ENCODE peak calls at places on chromosome 20, in six cellular contexts. M is H9, N is PC-3, C is RWPE2, U is breast epithelium, I is upper lobe of right lung. Y is an unnamed sample.

GRCh38 chr20:62588458-62589149 is 53.7 kb upstream of the SLCO4A1 start:
- DNase-seq in M (no peak), N (peak; percentile 60), C (no peak), U (no peak), I (no peak), Y (no peak)

GRCh38 chr20:5949943-5950270 is 426 bp downstream of the TRMT6 start:
- DNase-seq in M (no peak), N (no peak), C (no peak), U (no peak), I (no peak), Y (no peak)

GRCh38 chr20:36717657-36718056 is 28.2 kb downstream of the NDRG3 start:
- DNase-seq in M (no peak), N (peak; percentile 50), C (no peak), U (no peak), I (no peak), Y (no peak)

GRCh38 chr20:34215711-34216381 is 25.4 kb upstream of the ASIP start:
- DNase-seq in M (peak; percentile 90), N (peak; percentile 80), C (peak; percentile 91), U (peak; percentile 73), I (peak; percentile 95), Y (peak; percentile 87)

GRCh38 chr20:35006531-35006971 is 50.9 kb downstream of the MYH7B start:
- DNase-seq in M (peak; percentile 12), N (no peak), C (peak; percentile 76), U (no peak), I (no peak), Y (no peak)

GRCh38 chr20:50387218-50387995 is 122.8 kb upstream of the PTPN1 start:
- DNase-seq in M (no peak), N (no peak), C (no peak), U (no peak), I (no peak), Y (no peak)

GRCh38 chr20:16346956-16347355 is 226.3 kb downstream of the KIF16B start:
- DNase-seq in M (no peak), N (no peak), C (no peak), U (no peak), I (no peak), Y (no peak)

GRCh38 chr20:2283706-2284423 is 11.9 kb upstream of the TGM3 start:
- DNase-seq in M (no peak), N (peak; percentile 68), C (no peak), U (no peak), I (no peak), Y (no peak)

GRCh38 chr20:43459022-43459942 is 1.6 kb downstream of the SRSF6 start:
- DNase-seq in M (no peak), N (no peak), C (no peak), U (no peak), I (no peak), Y (no peak)

GRCh38 chr20:24762371-24762770 is 186.7 kb upstream of the CST7 start:
- DNase-seq in M (peak; percentile 4), N (no peak), C (no peak), U (no peak), I (no peak), Y (no peak)

GRCh38 chr20:39326050-39326449 is 363.9 kb downstream of the DHX35 start:
- DNase-seq in M (no peak), N (no peak), C (no peak), U (no peak), I (no peak), Y (no peak)

GRCh38 chr20:57263127-57263609 is 3.3 kb downstream of the BMP7 start:
- DNase-seq in M (no peak), N (no peak), C (no peak), U (no peak), I (no peak), Y (no peak)

GRCh38 chr20:51562334-51563140 is 20.0 kb upstream of the NFATC2 start:
- DNase-seq in M (peak; percentile 67), N (peak; percentile 93), C (no peak), U (peak; percentile 67), I (peak; percentile 72), Y (peak; percentile 81)

GRCh38 chr20:61819921-61820825 is 245.5 kb downstream of the TAF4 start:
- DNase-seq in M (no peak), N (no peak), C (no peak), U (no peak), I (no peak), Y (no peak)

GRCh38 chr20:64225828-64226598 is 29.5 kb upstream of the PCMTD2 start:
- DNase-seq in M (no peak), N (no peak), C (no peak), U (no peak), I (no peak), Y (no peak)
- TF ChIP-seq CTCF in M (no peak), N (no peak), C (no peak), U (no peak), I (no peak), Y (no peak)

DNA sequence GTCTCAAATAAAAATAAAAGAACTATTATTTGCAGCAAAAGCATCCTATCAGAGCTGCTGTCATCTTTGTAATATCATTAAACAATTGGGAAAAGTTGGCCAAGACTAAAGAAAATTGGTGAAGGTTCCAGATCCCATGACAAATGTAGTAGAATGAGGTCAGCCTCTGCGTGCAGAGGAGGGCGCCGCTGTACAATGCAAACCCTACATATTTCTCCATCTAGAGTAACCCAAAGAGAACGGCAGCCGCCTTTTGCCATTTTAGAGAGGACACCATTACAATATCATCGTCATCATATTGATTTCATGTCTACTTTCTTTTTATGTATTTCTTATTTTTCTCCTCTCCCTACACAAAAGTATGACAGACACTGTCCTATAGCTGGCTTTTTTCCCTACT is 59.5 kb downstream of the ZMYND8 start:
- DNase-seq in M (no peak), N (peak; percentile 34), C (peak; percentile 54), U (no peak), I (no peak), Y (no peak)
- TF ChIP-seq CTCF in M (peak; percentile 47), N (peak; percentile 70), C (peak; percentile 26), U (no peak), I (peak; percentile 25), Y (peak; percentile 13)

GRCh38 chr20:44641305-44641704 is 10.2 kb downstream of the ADA start:
- DNase-seq in M (no peak), N (no peak), C (no peak), U (no peak), I (no peak), Y (no peak)

GRCh38 chr20:44643154-44643519 is 8.4 kb downstream of the ADA start:
- DNase-seq in M (no peak), N (no peak), C (no peak), U (no peak), I (no peak), Y (no peak)

GRCh38 chr20:44643596-44644383 is 7.7 kb downstream of the ADA start:
- DNase-seq in M (peak; percentile 84), N (peak; percentile 80), C (peak; percentile 99), U (no peak), I (peak; percentile 78), Y (peak; percentile 76)

GRCh38 chr20:44640522-44640921 is 11.0 kb downstream of the ADA start:
- DNase-seq in M (no peak), N (no peak), C (no peak), U (no peak), I (no peak), Y (no peak)

GRCh38 chr20:44642203-44643153 is 9.0 kb downstream of the ADA start:
- DNase-seq in M (peak; percentile 79), N (peak; percentile 50), C (peak; percentile 94), U (peak; percentile 60), I (peak; percentile 72), Y (peak; percentile 81)
- TF ChIP-seq CTCF in M (peak; percentile 39), N (no peak), C (peak; percentile 49), U (no peak), I (peak; percentile 6), Y (no peak)

GRCh38 chr20:20594171-20594530 is 118.3 kb downstream of the RALGAPA2 start:
- DNase-seq in M (no peak), N (peak; percentile 59), C (no peak), U (no peak), I (no peak), Y (no peak)
- TF ChIP-seq CTCF in M (peak; percentile 26), N (no peak), C (peak; percentile 44), U (no peak), I (no peak), Y (peak; percentile 23)

DNA sequence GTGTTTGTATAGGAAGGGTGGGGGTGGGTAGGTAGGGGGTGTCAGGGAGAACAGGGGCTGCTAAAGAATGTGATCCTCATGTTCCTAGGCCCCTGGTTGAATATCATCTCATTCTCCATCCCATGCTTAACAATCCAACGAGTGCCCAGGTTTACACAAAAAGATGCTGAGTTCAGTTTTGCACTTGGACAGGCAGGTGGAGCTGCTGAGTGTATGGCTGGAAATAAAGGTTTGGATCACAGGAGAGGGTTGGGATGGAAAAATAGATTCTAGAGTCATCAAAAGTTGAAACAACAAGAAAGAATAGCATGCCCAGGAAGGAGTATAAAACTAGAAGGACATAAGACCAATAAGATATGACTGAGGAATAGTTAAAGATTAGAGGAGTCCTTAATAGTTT is 14.2 kb downstream of the CHD6 start:
- DNase-seq in M (no peak), N (no peak), C (no peak), U (no peak), I (no peak), Y (no peak)
- TF ChIP-seq CTCF in M (no peak), N (peak; percentile 41), C (peak; percentile 29), U (no peak), I (no peak), Y (no peak)

DNA sequence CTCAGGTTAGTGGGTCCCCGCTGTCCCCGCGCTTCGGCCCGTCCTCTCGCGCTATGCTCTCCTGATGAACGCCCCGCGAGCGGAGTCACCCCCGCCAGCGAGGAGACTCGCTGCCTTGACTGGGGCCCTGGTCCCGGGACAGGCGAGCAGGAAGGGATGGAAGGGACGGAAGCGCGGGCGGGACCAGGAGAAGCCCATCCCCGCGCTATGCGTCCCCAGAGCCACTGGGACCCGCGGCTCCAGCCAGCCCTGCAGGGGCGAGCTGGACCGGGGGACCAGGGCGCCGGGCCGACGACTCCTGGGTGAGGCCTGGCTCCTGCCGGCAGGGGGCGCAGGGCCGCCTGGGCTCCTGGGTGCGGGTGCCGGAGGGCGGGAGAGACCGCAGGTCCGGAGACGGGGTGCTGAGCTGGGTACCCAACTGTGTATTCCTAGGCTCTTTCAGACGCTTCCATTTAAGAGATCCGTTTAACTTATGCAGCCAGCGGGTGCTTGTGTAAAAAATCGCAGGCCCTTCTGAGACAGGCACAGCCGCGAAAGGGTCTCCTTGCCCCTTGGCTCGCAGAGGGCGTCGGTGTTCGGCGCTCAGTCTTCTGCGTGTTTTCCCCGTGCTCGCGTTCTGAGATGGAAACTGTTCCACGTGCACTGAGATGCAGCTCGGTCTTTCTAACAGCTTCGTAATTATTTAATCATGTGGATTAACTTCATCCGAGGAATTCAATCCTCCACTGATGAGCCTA is 580 bp upstream of the SYCP2 start:
- DNase-seq in M (peak; percentile 84), N (peak; percentile 78), C (peak; percentile 89), U (peak; percentile 84), I (peak; percentile 92), Y (peak; percentile 86)
- TF ChIP-seq CTCF in M (peak; percentile 98), N (peak; percentile 93), C (peak; percentile 100), U (peak; percentile 82), I (peak; percentile 98), Y (peak; percentile 98)

DNA sequence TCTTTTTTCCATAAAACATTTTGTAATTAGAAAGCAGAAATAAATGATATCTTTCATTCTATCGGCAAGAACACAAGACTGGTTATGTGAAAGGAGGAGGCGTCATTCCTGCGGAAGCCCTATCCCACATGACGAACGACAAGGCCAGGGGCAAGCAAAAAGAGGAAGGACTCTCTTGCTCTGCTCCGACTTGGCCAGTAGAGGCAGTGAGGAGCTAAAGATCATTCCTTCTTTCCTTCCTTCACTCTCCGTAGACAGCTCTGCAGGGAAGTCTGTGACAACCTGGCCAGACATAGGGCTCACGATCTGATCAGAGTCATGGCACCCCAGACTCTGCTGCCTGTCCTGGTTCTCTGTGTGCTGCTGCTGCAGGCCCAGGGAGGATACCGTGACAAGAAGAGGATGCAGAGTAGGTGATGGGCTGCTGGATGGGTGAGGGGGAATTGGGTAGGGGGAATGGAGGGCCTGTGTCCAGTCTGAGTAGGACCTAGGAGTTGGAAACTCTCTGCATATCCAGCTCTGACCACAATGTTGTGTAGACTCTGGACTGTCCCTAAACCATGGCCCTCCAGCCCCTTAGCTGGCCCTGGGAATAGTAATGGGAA is at the start of gene WFDC10A:
- DNase-seq in M (peak; percentile 84), N (peak; percentile 79), C (no peak), U (no peak), I (no peak), Y (no peak)
- TF ChIP-seq CTCF in M (peak; percentile 77), N (peak; percentile 80), C (peak; percentile 98), U (no peak), I (peak; percentile 69), Y (peak; percentile 60)

Y was measured in left ventricle myocardium inferior.